ENCODE peak calls at places on chromosomes 12 and 14, in six cellular contexts. Z is IMR-90, R is H1, S is mesenchymal stem cell, O is neuronal stem cell, X is trophoblast cell. D is an unnamed sample.

GRCh38 chr14:105053996-105054395 is 11.2 kb downstream of the GPR132 start:
- DNase-seq in Z (no peak), R (no peak), S (no peak), O (no peak), X (no peak), D (no peak)

GRCh38 chr12:121872546-121873223 is 14.0 kb upstream of the HPD start:
- DNase-seq in Z (peak), R (no peak), S (peak), O (no peak), X (no peak), D (no peak)

GRCh38 chr14:95681153-95681552 is 5.1 kb upstream of the TCL1B start:
- DNase-seq in Z (no peak), R (no peak), S (no peak), O (no peak), X (no peak), D (no peak)

GRCh38 chr12:74791365-74791764 is 253.7 kb downstream of the ATXN7L3B start:
- DNase-seq in Z (no peak), R (no peak), S (no peak), O (no peak), X (no peak), D (peak)

GRCh38 chr14:30754778-30755177 is 119.6 kb upstream of the COCH start:
- DNase-seq in Z (no peak), R (no peak), S (no peak), O (no peak), X (no peak), D (no peak)

GRCh38 chr12:62856454-62856853 is 78.5 kb downstream of the PPM1H start:
- DNase-seq in Z (no peak), R (no peak), S (no peak), O (no peak), X (no peak), D (no peak)

GRCh38 chr12:122423258-122424165 is 1.0 kb upstream of the CLIP1 start:
- DNase-seq in Z (peak), R (no peak), S (peak), O (peak), X (peak), D (peak)

GRCh38 chr14:77458249-77458950 is 507 bp downstream of the AHSA1 start:
- DNase-seq in Z (peak), R (no peak), S (peak), O (no peak), X (peak), D (peak)

GRCh38 chr12:41190360-41190759 is 2.2 kb downstream of the PDZRN4 start:
- DNase-seq in Z (no peak), R (no peak), S (peak), O (no peak), X (no peak), D (peak)

GRCh38 chr14:53055003-53055402 is 98.1 kb downstream of the DDHD1 start:
- DNase-seq in Z (peak), R (no peak), S (peak), O (peak), X (no peak), D (peak)

GRCh38 chr12:28535216-28535615 is 345.0 kb downstream of the CCDC91 start:
- DNase-seq in Z (peak), R (no peak), S (peak), O (no peak), X (peak), D (peak)

GRCh38 chr12:58592817-58593216 is 327.5 kb downstream of the LRIG3 start:
- DNase-seq in Z (no peak), R (no peak), S (no peak), O (no peak), X (no peak), D (no peak)

GRCh38 chr14:71498151-71498734 is 434.0 kb upstream of the RGS6 start:
- DNase-seq in Z (peak), R (no peak), S (no peak), O (no peak), X (no peak), D (no peak)

GRCh38 chr12:130300725-130301124 is 37.0 kb upstream of the PIWIL1 start:
- DNase-seq in Z (no peak), R (no peak), S (no peak), O (no peak), X (no peak), D (no peak)

GRCh38 chr14:57573193-57573592 is 79.5 kb upstream of the CCDC198 start:
- DNase-seq in Z (no peak), R (no peak), S (no peak), O (no peak), X (no peak), D (peak)

GRCh38 chr14:89640141-89640540 is 223.1 kb upstream of the FOXN3 start:
- DNase-seq in Z (peak), R (no peak), S (no peak), O (no peak), X (peak), D (no peak)

GRCh38 chr12:129310346-129310745 is 457.1 kb downstream of the GLT1D1 start:
- DNase-seq in Z (no peak), R (no peak), S (no peak), O (no peak), X (no peak), D (peak)

GRCh38 chr12:75984577-75985182 is 46.9 kb downstream of the PHLDA1 start:
- DNase-seq in Z (no peak), R (no peak), S (no peak), O (no peak), X (no peak), D (no peak)

GRCh38 chr12:122894173-122895121 is 1.5 kb downstream of the VPS37B start:
- DNase-seq in Z (no peak), R (no peak), S (no peak), O (no peak), X (no peak), D (peak)

GRCh38 chr12:19529933-19530630 is 90.8 kb downstream of the AEBP2 start:
- DNase-seq in Z (peak), R (no peak), S (peak), O (no peak), X (no peak), D (no peak)

GRCh38 chr14:48140804-48141203 is 465.4 kb upstream of the MDGA2 start:
- DNase-seq in Z (no peak), R (no peak), S (peak), O (no peak), X (no peak), D (no peak)

GRCh38 chr14:100131181-100131580 is 28.3 kb downstream of the DEGS2 start:
- DNase-seq in Z (no peak), R (no peak), S (no peak), O (no peak), X (no peak), D (peak)
- H3K4me3 ChIP-seq in Z (no peak), R (no peak), S (no peak), O (no peak), X (no peak), D (no peak)

DNA sequence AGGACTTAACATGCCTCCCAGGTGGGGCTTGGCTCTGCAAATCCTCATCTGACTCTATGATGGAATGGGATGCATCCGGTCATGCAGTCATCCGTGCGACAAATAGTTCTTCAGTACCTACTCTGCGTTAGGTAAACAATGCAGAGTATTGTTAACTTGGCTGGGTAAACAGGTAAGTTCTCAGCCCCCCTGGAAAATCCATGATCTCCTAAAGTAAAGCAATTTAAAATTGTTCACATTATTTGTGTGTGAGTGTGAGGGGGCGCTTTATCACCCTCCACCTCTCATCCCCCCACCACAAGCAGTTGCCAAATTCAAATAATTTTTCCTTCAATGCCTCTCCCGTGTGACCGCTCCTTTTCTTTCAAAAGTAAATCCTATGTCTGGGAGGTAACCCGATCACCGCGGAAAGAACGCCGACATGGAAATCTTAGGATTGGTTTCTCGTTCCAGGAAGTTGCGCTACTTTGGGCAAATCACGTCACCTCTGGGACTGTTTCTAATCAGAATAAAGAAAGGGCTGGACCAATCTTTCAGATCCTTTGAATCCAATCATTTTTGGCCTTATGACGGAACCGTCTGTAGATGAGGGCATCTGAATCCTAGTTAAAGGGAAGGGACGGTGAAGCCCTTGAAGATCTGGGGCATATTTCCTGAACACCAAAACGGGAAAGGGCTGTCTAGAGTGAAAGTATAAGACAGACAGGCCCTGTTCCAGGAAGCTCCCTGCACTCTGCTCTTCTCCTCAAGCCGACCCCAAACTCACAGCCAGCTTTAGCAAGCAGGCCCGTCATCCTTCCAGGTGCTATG is 44.0 kb upstream of the SINHCAF start:
- DNase-seq in Z (peak), R (no peak), S (peak), O (peak), X (peak), D (peak)
- H2BK120ac ChIP-seq in Z (peak), R (peak), S (peak), O (peak), X (peak), D (peak)

GRCh38 chr12:120292661-120293531 is at the start of gene RNU4-1:
- DNase-seq in Z (peak), R (peak), S (peak), O (peak), X (peak), D (peak)
- H4K8ac ChIP-seq in Z (peak), R (peak), S (peak), O (no peak), X (peak), D (no peak)

GRCh38 chr12:2225736-2226135 is 172.9 kb downstream of the CACNA1C start:
- DNase-seq in Z (peak), R (no peak), S (peak), O (no peak), X (no peak), D (no peak)
- H3K4me3 ChIP-seq in Z (no peak), R (no peak), S (no peak), O (no peak), X (no peak), D (no peak)

DNA sequence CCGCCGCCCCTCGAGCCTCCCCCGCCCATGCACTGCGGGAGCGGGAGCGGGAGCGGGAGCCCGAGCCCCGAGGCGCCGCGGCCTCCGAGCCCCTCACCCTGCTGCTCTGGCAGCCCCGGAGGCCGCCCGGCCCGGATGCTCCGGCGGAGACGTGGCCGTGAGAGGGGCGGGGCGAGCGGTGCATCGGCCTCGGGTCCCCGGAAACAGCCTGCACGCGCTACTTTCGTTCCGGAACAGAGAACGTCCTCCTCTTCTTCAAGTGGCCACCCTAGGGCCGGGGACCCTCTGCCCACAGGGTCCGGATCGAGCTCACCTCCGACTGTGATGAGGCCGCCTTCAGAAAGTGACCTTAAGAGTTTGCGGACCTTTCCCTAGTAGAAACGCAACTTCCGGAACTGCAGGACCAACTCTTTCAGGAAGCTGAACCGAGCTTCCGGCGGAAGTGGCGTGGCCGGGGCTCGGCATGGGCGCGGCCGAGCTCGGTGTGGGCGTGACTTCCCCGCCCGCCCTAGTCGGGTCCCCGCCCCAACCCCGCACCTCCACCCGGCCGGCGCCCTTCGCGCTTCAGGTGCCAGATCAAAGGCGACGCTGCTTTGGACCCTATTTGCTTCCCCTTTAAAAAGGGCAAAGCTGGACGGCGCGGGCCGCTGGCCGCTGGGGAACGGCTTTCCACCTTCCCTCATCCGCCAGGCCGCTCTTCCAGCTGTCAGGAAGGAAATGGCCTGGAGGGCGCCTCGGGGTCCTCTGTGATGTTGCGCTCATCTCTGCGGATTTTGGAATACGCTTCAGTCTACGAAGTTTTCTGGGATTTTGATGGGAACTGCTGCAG is at the start of gene GOLGA3:
- DNase-seq in Z (peak), R (peak), S (peak), O (peak), X (peak), D (peak)
- H2BK120ac ChIP-seq in Z (peak), R (no peak), S (peak), O (no peak), X (peak), D (no peak)

GRCh38 chr12:5921027-5921909 is 23.8 kb downstream of the ANO2 start:
- DNase-seq in Z (no peak), R (no peak), S (no peak), O (no peak), X (no peak), D (no peak)

GRCh38 chr12:5921966-5922365 is 23.1 kb downstream of the ANO2 start:
- DNase-seq in Z (no peak), R (no peak), S (no peak), O (no peak), X (no peak), D (no peak)

GRCh38 chr12:5925646-5926045 is 19.4 kb downstream of the ANO2 start:
- DNase-seq in Z (no peak), R (no peak), S (no peak), O (no peak), X (no peak), D (no peak)

GRCh38 chr12:5922500-5922899 is 22.6 kb downstream of the ANO2 start:
- DNase-seq in Z (no peak), R (no peak), S (no peak), O (no peak), X (no peak), D (no peak)

GRCh38 chr12:5923043-5923605 is 21.9 kb downstream of the ANO2 start:
- DNase-seq in Z (no peak), R (no peak), S (no peak), O (no peak), X (no peak), D (no peak)
- H4K8ac ChIP-seq in Z (no peak), R (no peak), S (no peak), O (no peak), X (no peak), D (no peak)

DNA sequence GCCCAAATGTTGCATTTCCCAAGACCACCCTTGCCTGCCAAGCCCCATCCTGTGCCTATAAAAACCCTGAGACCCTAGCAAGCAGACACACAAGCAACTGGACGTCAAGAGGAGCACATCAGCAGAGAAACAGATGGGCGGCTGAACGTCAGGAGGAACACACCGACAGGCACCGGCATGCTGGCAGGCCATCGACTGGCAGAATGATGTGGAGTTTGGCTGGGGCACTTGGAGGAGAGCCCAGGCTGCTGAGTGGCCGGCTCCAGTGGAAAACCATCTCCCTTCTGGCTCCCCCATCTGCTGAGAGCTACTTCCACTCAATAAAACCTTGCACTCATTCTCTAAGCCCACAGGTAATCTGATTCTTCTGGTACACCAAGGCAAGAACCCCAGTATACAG is 130.1 kb downstream of the SLC41A2 start:
- DNase-seq in Z (no peak), R (no peak), S (no peak), O (no peak), X (no peak), D (no peak)
- H3K4me3 ChIP-seq in Z (no peak), R (no peak), S (no peak), O (no peak), X (no peak), D (no peak)